ENCODE peak calls at places on chromosomes 1 and 21, in ten cellular contexts. J, L, N, U, G, B, O, Q, K and R are unnamed samples.
A peak's percentile ranks its signal among the peaks of the same experiment; 100 is the strongest.

GRCh38 chr1:55418625-55419024 is 203.5 kb upstream of the USP24 start:
- DNase-seq in G (no peak), O (no peak), B (no peak), K (no peak), J (no peak), N (no peak), Q (no peak), L (no peak), U (no peak), R (no peak)

GRCh38 chr1:228781161-228781771 is 46.0 kb downstream of the RHOU start:
- DNase-seq in K (no peak), J (no peak), L (no peak), B (no peak), Q (no peak), U (peak; percentile 22), O (no peak), N (peak; percentile 92), G (no peak), R (no peak)

GRCh38 chr1:205610036-205610435 is 21.8 kb downstream of the ELK4 start:
- DNase-seq in Q (no peak), U (no peak), L (no peak), J (no peak), N (no peak), O (no peak), K (no peak), G (no peak), B (no peak), R (no peak)

GRCh38 chr1:118110580-118110979 is 74.4 kb downstream of the SPAG17 start:
- DNase-seq in Q (no peak), K (no peak), J (no peak), L (no peak), B (no peak), O (no peak), N (no peak), G (no peak), U (no peak), R (no peak)

GRCh38 chr21:46187814-46188213 is 3.6 kb upstream of the SPATC1L start:
- DNase-seq in N (no peak), Q (no peak), U (no peak), L (no peak), B (no peak), J (no peak), G (no peak), K (no peak), O (no peak), R (no peak)

GRCh38 chr1:244865028-244865371 is 657 bp upstream of the HNRNPU start:
- DNase-seq in K (peak; percentile 26), L (no peak), B (no peak), Q (peak; percentile 26), U (peak; percentile 23), G (peak; percentile 20), O (no peak), N (peak; percentile 30), J (peak; percentile 60), R (no peak)

GRCh38 chr1:37476087-37476452 is 1.7 kb downstream of the ZC3H12A start:
- DNase-seq in K (no peak), Q (no peak), G (no peak), B (no peak), J (no peak), O (no peak), L (no peak), U (no peak), N (no peak), R (no peak)

GRCh38 chr1:193031431-193031830 is 27.7 kb downstream of the UCHL5 start:
- DNase-seq in L (peak; percentile 8), U (no peak), K (no peak), J (no peak), B (no peak), O (no peak), Q (no peak), G (no peak), N (no peak), R (no peak)

GRCh38 chr1:100037665-100038400 is 68.0 kb downstream of the SLC35A3 start:
- DNase-seq in K (peak; percentile 57), Q (peak; percentile 83), L (peak; percentile 83), U (peak; percentile 92), B (peak; percentile 96), J (peak; percentile 79), G (peak; percentile 87), N (peak; percentile 93), O (peak; percentile 95), R (peak; percentile 87)

GRCh38 chr1:100038401-100039306 is 68.9 kb downstream of the SLC35A3 start:
- DNase-seq in L (peak; percentile 41), N (peak; percentile 73), G (peak; percentile 47), O (peak; percentile 90), K (no peak), B (peak; percentile 84), U (peak; percentile 53), Q (peak; percentile 48), J (peak; percentile 66), R (peak; percentile 71)

GRCh38 chr1:100035214-100035613 is 65.4 kb downstream of the SLC35A3 start:
- DNase-seq in N (no peak), B (no peak), K (no peak), U (no peak), G (no peak), O (no peak), L (no peak), J (no peak), Q (no peak), R (no peak)

GRCh38 chr1:100036718-100037664 is 67.2 kb downstream of the SLC35A3 start:
- DNase-seq in K (no peak), N (peak; percentile 5), L (peak; percentile 31), O (peak; percentile 41), Q (peak; percentile 24), G (no peak), U (no peak), J (no peak), B (no peak), R (no peak)

DNA sequence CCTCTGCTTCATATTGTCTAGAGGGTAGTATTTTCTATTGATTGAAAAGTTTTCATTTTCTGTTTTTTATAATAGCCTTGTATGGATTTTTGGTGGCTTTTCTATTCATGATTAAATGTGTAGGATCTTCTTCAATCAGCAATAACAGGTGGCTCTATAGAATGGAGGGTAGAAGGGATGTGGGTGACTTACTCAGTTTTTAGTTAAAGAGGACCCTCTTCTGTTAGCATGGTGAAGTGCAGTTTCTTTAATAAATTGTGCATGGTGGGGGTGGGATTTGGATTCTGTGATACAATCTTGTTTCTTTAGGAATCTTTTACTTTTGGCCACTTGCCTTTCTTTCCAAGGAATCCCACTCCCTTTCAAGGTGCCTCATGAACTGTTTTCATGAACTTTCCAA is 64.7 kb downstream of the SLC35A3 start:
- DNase-seq in N (peak; percentile 33), B (no peak), L (peak; percentile 40), J (no peak), K (peak; percentile 22), G (no peak), U (no peak), Q (no peak), O (peak; percentile 44), R (no peak)
- TF ChIP-seq CTCF in N (peak; percentile 50), B (peak; percentile 23), L (no peak), J (no peak), K (peak; percentile 28), G (no peak), U (peak; percentile 17), Q (peak; percentile 65), O (peak; percentile 38), R (peak; percentile 31)

DNA sequence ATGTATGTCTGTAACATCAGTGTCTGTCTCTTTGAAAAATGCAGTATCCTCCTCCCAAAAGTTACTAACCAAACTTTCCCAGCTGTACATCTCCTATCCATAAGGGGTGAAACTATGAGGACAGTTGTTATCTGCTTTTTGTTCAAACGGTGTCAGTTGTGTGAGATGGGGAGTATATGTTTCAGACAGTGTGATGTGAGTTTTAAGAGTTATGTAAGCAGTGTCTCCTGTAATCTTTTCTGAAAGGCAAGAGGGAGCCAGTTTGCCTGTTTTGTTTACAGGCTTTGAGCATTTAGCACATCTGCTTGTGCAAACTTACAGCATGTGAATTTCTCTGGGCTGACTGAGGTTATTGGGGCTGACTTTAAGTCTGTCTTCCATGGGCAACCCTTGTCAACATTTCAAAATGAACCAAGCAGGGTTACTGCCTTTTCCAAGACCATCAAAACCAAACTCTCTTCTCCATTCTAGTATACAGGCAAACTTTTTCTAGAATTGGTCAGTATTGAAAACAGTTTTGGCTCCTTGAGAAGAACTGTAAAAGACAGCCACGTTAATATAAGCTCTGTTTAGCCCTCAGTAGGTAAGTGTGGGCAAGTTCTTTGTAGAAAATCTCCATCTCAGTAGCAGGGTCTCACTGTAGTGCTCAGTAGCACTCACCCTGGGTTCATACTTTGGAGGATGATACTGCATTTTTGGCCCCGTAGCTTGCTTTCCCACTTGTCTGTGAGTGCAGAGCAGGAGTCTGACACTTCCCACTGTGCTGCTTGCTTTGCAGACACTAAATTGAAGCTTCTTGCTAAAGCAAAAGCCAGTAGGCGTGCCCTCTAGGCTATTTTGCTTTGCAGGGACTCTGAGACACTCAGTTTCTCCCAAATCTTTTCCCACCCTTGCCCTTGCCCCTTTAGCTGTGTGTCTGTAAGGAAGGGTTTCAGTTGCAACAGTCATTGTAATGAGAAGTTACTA is 34.5 kb upstream of the CACYBP start:
- DNase-seq in L (no peak), Q (no peak), J (peak; percentile 65), G (no peak), N (no peak), K (no peak), O (no peak), B (no peak), U (no peak), R (no peak)
- TF ChIP-seq CTCF in L (no peak), Q (no peak), J (no peak), G (no peak), N (no peak), K (no peak), O (no peak), B (no peak), U (no peak), R (no peak)

GRCh38 chr1:14777516-14778506 is 179.3 kb downstream of the KAZN start:
- DNase-seq in N (no peak), Q (no peak), L (no peak), J (no peak), U (no peak), O (no peak), B (no peak), G (no peak), K (no peak), R (no peak)

GRCh38 chr1:14775434-14775833 is 176.9 kb downstream of the KAZN start:
- DNase-seq in U (no peak), Q (no peak), B (no peak), L (no peak), K (no peak), J (no peak), G (no peak), N (no peak), O (no peak), R (no peak)

GRCh38 chr1:14781811-14782210 is 183.3 kb downstream of the KAZN start:
- DNase-seq in J (no peak), O (no peak), L (no peak), K (no peak), U (no peak), Q (no peak), N (no peak), G (no peak), B (no peak), R (no peak)

GRCh38 chr1:14780271-14780670 is 181.8 kb downstream of the KAZN start:
- DNase-seq in B (no peak), Q (no peak), L (no peak), O (no peak), N (no peak), J (no peak), U (no peak), K (no peak), G (no peak), R (no peak)

DNA sequence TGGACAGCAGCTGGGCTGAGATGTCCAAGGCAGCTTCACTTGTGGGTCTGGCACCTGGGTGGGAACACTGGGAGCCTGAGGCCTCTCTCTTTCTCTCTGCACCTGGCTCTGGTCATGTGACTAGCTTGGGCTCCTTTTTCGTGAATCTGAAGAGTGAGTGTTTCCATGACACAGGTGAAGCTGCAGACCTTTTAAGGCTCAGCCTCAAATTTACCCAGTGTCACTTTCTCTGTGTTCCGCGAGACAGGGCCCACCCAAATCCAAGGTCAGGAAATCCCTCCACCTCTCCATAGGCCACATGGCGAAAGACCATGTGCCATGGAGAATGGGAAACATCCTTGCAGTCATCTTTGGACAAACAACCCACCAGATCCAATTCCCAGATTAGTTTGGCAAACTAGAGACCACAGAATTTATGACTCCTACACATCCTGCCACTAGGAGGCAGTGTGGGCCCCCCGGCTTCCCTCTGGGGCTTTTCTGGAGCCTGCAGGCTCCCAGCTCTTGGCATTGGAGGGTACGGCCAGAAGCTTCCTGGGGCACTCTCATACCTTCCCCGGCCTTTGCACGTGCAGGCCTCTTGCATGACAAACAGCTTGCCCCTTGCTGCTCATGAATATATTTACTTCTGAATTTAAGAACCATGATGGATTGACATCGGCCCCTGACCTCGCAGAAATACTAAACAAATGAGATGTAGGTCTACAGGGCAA is 180.6 kb downstream of the KAZN start:
- DNase-seq in N (peak; percentile 56), J (peak; percentile 3), Q (peak; percentile 25), B (peak; percentile 69), O (peak; percentile 36), U (no peak), L (no peak), K (peak; percentile 30), G (no peak), R (no peak)
- TF ChIP-seq CTCF in N (peak; percentile 78), J (no peak), Q (peak; percentile 62), B (peak; percentile 82), O (peak; percentile 74), U (peak; percentile 77), L (peak; percentile 18), K (peak; percentile 55), G (peak; percentile 28), R (peak; percentile 61)

DNA sequence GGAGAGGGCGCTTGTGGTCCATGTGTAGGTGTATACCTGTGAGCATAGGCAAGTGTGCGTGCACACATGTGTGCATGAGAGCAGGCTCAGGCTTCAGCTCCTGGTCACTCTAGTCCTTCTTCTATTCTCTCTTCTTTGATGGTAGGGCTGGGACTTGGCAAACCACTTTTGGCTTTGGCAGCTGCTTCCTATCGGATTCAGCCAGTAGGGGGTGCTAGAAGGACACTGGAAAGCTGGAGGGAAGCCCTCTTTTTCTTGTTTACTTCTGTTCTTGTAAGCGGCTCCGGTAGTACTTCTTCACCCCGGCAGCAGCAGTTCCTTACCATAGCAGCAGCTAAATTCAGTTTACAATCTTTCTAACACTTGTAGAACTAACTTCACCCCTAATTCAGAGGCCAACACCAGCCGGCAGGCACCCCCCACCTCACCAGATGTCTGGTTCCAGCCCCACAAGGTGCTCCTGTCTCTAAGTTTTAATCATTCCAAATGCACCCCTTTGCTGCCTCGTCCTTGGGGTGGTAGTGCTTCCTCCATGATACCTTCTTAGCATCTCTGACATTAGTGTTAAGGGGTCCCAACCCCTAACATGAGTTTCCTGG is 25.1 kb downstream of the NENF start:
- DNase-seq in O (peak; percentile 73), B (no peak), G (no peak), N (peak; percentile 68), U (no peak), K (peak; percentile 37), L (no peak), Q (peak; percentile 75), J (peak; percentile 74), R (no peak)
- TF ChIP-seq CTCF in O (peak; percentile 59), B (peak; percentile 50), G (no peak), N (peak; percentile 56), U (peak; percentile 61), K (peak; percentile 51), L (peak; percentile 25), Q (peak; percentile 85), J (peak; percentile 65), R (peak; percentile 16)